ENCODE peak calls at places on chromosomes 1 and 21, in eight cellular contexts. C, S, R, M, H, G, L and P are unnamed samples.

GRCh38 chr1:34066921-34067603 is 98.0 kb downstream of the CSMD2 start:
- DNase-seq in R (no peak), M (no peak), S (no peak), C (no peak), L (no peak), G (no peak), H (no peak), P (no peak)

GRCh38 chr1:230303822-230304221 is 122.3 kb downstream of the PGBD5 start:
- DNase-seq in C (no peak), G (no peak), L (no peak), M (no peak), H (no peak), S (no peak), R (no peak), P (no peak)

GRCh38 chr1:241456743-241457142 is 62.8 kb downstream of the FH start:
- DNase-seq in G (no peak), C (no peak), H (no peak), R (no peak), L (no peak), M (no peak), S (no peak), P (no peak)

GRCh38 chr1:183609313-183609712 is 19.1 kb upstream of the NCF2 start:
- DNase-seq in M (no peak), L (peak; percentile 69), S (peak; percentile 39), G (peak; percentile 25), H (peak; percentile 77), C (peak; percentile 31), R (peak; percentile 68), P (peak; percentile 86)

GRCh38 chr1:162177126-162177525 is 107.6 kb downstream of the NOS1AP start:
- DNase-seq in L (peak; percentile 41), H (no peak), C (no peak), G (no peak), M (no peak), R (no peak), S (no peak), P (no peak)

GRCh38 chr1:23568608-23569383 is 9.5 kb upstream of the ID3 start:
- DNase-seq in G (no peak), M (no peak), R (no peak), C (peak; percentile 49), S (no peak), L (no peak), H (no peak), P (no peak)

GRCh38 chr1:218025454-218025853 is 259.6 kb upstream of the RRP15 start:
- DNase-seq in L (peak; percentile 79), H (no peak), S (no peak), R (no peak), C (no peak), M (no peak), G (no peak), P (no peak)

GRCh38 chr1:217907504-217907903 is 276.4 kb downstream of the SPATA17 start:
- DNase-seq in G (peak; percentile 29), M (no peak), S (no peak), R (no peak), C (no peak), H (no peak), L (peak; percentile 74), P (no peak)

GRCh38 chr1:213274140-213274539 is 223.1 kb downstream of the RPS6KC1 start:
- DNase-seq in C (no peak), R (no peak), L (no peak), S (no peak), G (no peak), M (no peak), H (no peak), P (no peak)

GRCh38 chr1:245953876-245954660 is 553.0 kb downstream of the SMYD3 start:
- DNase-seq in G (no peak), C (no peak), S (peak; percentile 30), H (no peak), M (no peak), L (peak; percentile 6), R (no peak), P (no peak)

GRCh38 chr1:167752219-167752985 is 30.6 kb downstream of the MPZL1 start:
- DNase-seq in L (peak; percentile 49), C (no peak), H (no peak), S (no peak), G (no peak), R (no peak), M (no peak), P (no peak)

DNA sequence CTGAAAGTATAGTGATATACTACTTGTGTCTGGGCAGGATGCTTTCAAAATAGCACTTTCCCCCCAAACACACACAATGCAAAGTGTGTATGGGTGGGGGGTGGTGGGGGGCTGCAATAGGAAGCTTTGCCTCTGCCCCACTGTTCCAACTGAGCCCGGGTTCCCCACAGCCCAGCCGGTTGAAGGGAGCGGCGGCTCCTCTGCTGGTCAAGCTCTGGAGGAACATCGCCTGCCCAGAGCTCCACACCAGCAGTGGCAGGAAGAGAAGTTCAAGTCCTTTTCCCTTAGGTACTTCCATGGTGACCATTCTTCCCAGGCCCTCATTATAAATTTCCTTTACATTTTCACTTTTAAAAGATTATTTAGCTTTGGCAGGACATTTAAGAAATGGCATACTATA is 74.9 kb downstream of the CAPZB start:
- DNase-seq in C (peak; percentile 48), R (no peak), L (no peak), M (no peak), S (no peak), H (no peak), G (no peak), P (no peak)
- H3K4me1 ChIP-seq in C (peaks cover 24% of the 10 kb centered on the region), R (peaks cover 75% of the 10 kb centered on the region), L (no peaks in the 10 kb centered on the region), M (peaks cover 4% of the 10 kb centered on the region), S (peaks cover 8% of the 10 kb centered on the region), H (peaks cover 76% of the 10 kb centered on the region), G (no peaks in the 10 kb centered on the region), P (peaks cover 51% of the 10 kb centered on the region)

DNA sequence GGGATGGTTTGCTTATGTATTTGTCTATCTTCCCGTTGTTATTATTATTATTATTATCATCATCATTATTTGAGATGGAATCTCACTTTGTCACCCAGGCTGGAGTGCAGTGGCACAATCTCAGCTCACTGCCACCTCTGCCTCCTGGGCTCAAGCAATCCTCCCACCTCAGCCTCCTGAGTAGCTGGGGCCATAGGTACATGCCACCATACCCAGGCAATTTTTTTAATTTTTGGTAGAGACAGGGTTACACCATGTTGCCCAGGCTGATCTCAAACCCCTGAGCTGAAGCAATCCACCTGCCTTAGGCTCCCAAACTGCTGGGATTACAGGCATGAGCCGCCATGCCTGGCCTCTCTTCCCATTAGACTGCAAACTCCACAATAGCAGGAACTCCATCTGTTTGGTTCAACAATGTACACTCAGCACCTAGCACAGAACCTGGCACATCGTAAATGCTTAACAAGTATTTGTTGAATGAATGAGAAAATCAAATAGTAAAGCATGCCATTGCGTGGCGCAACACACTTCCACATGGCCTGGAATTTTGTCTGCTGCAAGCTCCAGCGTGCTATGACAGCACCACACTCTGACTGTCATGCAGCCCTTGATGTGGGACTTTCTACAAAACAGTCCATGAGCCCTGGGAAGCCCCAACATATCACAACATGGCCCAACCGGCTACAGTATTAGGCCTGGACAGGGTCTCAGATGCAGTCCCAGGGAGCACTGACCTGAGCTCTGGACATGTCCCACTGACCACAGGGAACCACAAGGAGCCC is 3.8 kb upstream of the TINAGL1 start:
- DNase-seq in S (no peak), C (no peak), G (no peak), M (no peak), L (peak; percentile 84), H (no peak), R (no peak), P (no peak)
- H3K27ac ChIP-seq in S (no peak overlapping the region), C (no peak overlapping the region), G (no peak overlapping the region), M (peak overlapping the region; percentile 68), L (peak overlapping the region; percentile 56), H (peak overlapping the region; percentile 70), R (peak overlapping the region; percentile 99), P (peak overlapping the region; percentile 93)

GRCh38 chr1:44714532-44714931 is 16.4 kb downstream of the RNU5D-1 start:
- DNase-seq in S (no peak), C (no peak), L (no peak), M (no peak), G (no peak), R (no peak), H (no peak), P (no peak)
- H3K4me1 ChIP-seq in S (peaks cover 10% of the 10 kb centered on the region), C (no peaks in the 10 kb centered on the region), L (no peaks in the 10 kb centered on the region), M (peaks cover 8% of the 10 kb centered on the region), G (no peaks in the 10 kb centered on the region), R (peaks cover 6% of the 10 kb centered on the region), H (peaks cover 13% of the 10 kb centered on the region), P (no peaks in the 10 kb centered on the region)

DNA sequence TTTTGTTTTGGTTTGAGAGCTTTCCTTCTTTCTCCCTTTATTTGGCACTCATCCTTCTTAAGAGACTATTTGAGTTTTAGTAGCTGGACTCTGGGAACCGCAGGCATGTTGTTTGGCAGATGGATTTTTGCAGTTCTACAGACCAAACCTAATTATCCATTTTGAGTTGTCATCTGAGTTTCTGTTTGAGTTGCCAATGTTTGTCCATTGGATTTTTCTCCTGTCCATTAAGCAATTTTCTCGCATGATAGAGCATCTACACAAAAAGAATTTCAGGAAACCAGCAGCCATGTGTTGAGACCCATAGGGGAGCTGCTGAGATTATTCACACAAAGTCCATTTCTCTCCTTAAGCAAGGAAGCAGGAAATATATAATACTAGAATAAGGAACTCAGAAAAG is 17.2 kb upstream of the CXADR start:
- DNase-seq in S (no peak), C (no peak), R (no peak), L (no peak), H (no peak), M (no peak), G (no peak), P (no peak)
- H3K27ac ChIP-seq in S (no peak overlapping the region), C (no peak overlapping the region), R (no peak overlapping the region), L (no peak overlapping the region), H (no peak overlapping the region), M (no peak overlapping the region), G (no peak overlapping the region), P (no peak overlapping the region)

GRCh38 chr1:236011641-236012040 is 53.2 kb downstream of the NID1 start:
- DNase-seq in S (no peak), L (no peak), G (no peak), M (no peak), C (no peak), R (no peak), H (no peak), P (no peak)

GRCh38 chr1:236010443-236010842 is 54.4 kb downstream of the NID1 start:
- DNase-seq in M (no peak), L (no peak), G (no peak), H (no peak), S (no peak), C (no peak), R (no peak), P (no peak)

GRCh38 chr1:236015539-236015938 is 49.4 kb downstream of the NID1 start:
- DNase-seq in L (no peak), C (no peak), G (no peak), R (no peak), S (no peak), M (no peak), H (no peak), P (no peak)

GRCh38 chr1:236016083-236016482 is 48.8 kb downstream of the NID1 start:
- DNase-seq in R (peak; percentile 67), M (peak; percentile 42), L (no peak), H (no peak), G (no peak), C (no peak), S (no peak), P (no peak)

GRCh38 chr1:236013330-236013729 is 51.6 kb downstream of the NID1 start:
- DNase-seq in G (no peak), H (no peak), R (no peak), S (no peak), M (no peak), L (no peak), C (no peak), P (no peak)
- H3K4me1 ChIP-seq in G (no peaks in the 10 kb centered on the region), H (peaks cover 12% of the 10 kb centered on the region), R (peaks cover 36% of the 10 kb centered on the region), S (no peaks in the 10 kb centered on the region), M (peaks cover 3% of the 10 kb centered on the region), L (peaks cover 36% of the 10 kb centered on the region), C (no peaks in the 10 kb centered on the region), P (no peaks in the 10 kb centered on the region)